ENCODE peak calls at places on chromosomes 2 and 18, in nine cellular contexts. B, R, A, J, C, G, K, S and Y are unnamed samples.

GRCh38 chr2:199307461-199307860 is 150.3 kb downstream of the SATB2 start:
- DNase-seq in B (no peak), R (peak), A (no peak), J (no peak), C (peak), G (no peak), K (no peak), S (no peak), Y (no peak)

GRCh38 chr2:44902767-44903166 is 38.7 kb upstream of the SIX3 start:
- DNase-seq in B (no peak), R (no peak), A (no peak), J (no peak), C (no peak), G (no peak), K (peak), S (no peak), Y (no peak)

GRCh38 chr2:216298719-216299118 is 73.6 kb downstream of the MARCHF4 start:
- DNase-seq in B (no peak), R (peak), A (no peak), J (no peak), C (peak), G (no peak), K (no peak), S (no peak), Y (no peak)

GRCh38 chr2:137672961-137673552 is 291.2 kb upstream of the HNMT start:
- DNase-seq in B (no peak), R (no peak), A (no peak), J (no peak), C (no peak), G (no peak), K (no peak), S (no peak), Y (no peak)

GRCh38 chr18:39057423-39058057 is 1491.9 kb upstream of the CELF4 start:
- DNase-seq in B (no peak), R (peak), A (no peak), J (peak), C (peak), G (no peak), K (no peak), S (no peak), Y (no peak)

GRCh38 chr2:182733572-182733971 is 17.5 kb downstream of the DNAJC10 start:
- DNase-seq in B (no peak), R (no peak), A (no peak), J (no peak), C (no peak), G (no peak), K (no peak), S (no peak), Y (no peak)

GRCh38 chr2:65530547-65531320 is 98.3 kb upstream of the SPRED2 start:
- DNase-seq in B (no peak), R (peak), A (no peak), J (no peak), C (peak), G (no peak), K (no peak), S (no peak), Y (no peak)

GRCh38 chr18:49072524-49072934 is 121.8 kb upstream of the SMAD7 start:
- DNase-seq in B (no peak), R (no peak), A (no peak), J (no peak), C (no peak), G (no peak), K (no peak), S (no peak), Y (no peak)

GRCh38 chr18:42578781-42579180 is 536.7 kb downstream of the RIT2 start:
- DNase-seq in B (no peak), R (no peak), A (no peak), J (no peak), C (peak), G (no peak), K (no peak), S (no peak), Y (no peak)

GRCh38 chr2:152336103-152336853 is 1.3 kb downstream of the FMNL2 start:
- DNase-seq in B (peak), R (peak), A (peak), J (peak), C (peak), G (peak), K (peak), S (peak), Y (no peak)

GRCh38 chr18:33583901-33584300 is 5.9 kb downstream of the ASXL3 start:
- DNase-seq in B (no peak), R (no peak), A (no peak), J (no peak), C (no peak), G (no peak), K (no peak), S (no peak), Y (no peak)

GRCh38 chr2:228983700-228984099 is 287.4 kb downstream of the PID1 start:
- DNase-seq in B (no peak), R (no peak), A (no peak), J (no peak), C (no peak), G (no peak), K (no peak), S (no peak), Y (no peak)

GRCh38 chr2:227864161-227864756 is 7.2 kb upstream of the DAW1 start:
- DNase-seq in B (no peak), R (peak), A (no peak), J (no peak), C (peak), G (no peak), K (no peak), S (no peak), Y (no peak)

GRCh38 chr2:227297052-227297451 is 28.0 kb upstream of the MFF start:
- DNase-seq in B (no peak), R (no peak), A (no peak), J (no peak), C (peak), G (no peak), K (no peak), S (no peak), Y (no peak)

GRCh38 chr2:145408980-145409379 is 889.1 kb upstream of the ZEB2 start:
- DNase-seq in B (no peak), R (no peak), A (no peak), J (no peak), C (peak), G (no peak), K (no peak), S (no peak), Y (no peak)

GRCh38 chr2:150307258-150307657 is 180.2 kb downstream of the RND3 start:
- DNase-seq in B (no peak), R (no peak), A (no peak), J (no peak), C (no peak), G (no peak), K (no peak), S (no peak), Y (no peak)

DNA sequence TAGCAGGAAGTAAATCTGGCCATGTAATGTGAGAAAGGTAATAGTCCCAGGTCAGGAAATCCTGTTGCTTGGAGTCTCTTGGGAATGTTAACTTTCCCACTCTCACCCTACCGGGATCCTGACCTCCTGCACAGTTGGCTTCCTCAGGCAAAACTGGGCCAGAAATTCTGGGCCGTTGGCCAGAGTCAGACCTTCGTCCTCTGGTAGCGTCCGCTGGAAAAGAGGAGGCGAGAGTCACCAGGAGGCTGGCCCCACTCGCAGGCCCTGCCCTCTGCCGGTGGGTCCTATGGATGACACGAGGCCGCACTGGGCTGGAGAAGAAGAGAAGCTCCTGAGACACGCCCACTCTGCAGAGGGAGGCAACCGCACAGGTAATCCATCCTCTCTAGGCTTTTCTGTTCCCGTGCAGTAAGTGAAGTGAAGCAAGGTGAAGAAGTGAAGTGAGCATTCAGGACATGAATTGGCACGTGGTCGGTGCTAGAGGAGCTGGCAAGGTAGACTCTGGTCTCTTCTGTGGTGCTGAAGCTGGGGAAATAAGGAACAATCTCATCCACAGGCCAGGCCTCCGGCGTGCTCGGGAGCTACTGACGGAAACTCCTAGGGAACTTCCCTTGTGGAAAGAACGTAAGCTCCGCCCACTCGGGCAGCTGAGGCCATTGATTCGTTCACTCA is 182.7 kb upstream of the GLI2 start:
- DNase-seq in B (peak), R (peak), A (peak), J (peak), C (peak), G (peak), K (peak), S (peak), Y (peak)
- TF ChIP-seq CTCF in B (peak), R (peak), A (peak), J (peak), C (peak), G (peak), K (peak), S (peak), Y (no peak)

DNA sequence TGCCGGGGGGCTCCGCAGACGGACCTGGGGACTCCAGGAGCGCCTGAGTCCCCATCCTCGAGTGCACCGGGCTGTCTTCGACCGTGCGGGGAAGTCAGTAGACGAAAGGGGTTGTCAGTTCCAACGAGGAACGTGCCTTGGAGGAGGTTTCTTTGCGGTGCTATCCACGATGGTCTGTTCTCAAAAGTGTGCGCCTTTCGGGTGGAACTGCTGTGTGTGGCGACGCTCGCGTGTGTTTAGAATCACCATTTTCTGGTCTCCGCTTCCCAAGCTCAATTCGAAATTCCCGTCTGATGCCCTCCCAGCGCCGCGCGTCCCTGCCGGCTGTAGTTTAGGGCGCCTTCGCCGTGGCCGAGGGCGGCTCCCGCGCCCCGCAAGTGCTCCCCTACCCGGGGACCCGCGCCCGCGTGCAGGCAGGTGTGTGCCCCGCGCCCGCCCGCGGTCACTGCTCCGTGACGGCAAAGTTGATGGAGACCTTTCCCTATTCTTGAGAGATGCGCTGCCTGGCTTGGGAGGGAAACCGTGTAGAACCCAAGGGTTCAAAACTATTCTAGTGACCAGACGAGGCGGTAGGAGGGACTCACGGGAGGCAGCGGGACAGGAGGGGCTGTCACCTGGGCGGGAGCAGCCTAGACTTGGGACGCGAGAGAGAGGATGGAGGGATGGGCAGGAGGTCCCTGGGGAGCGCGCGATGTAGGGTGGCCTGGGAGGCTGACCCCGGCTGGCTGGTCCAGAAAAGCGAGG is 959 bp downstream of the DOK6 start:
- DNase-seq in B (no peak), R (peak), A (no peak), J (no peak), C (peak), G (no peak), K (no peak), S (no peak), Y (no peak)
- TF ChIP-seq CTCF in B (no peak), R (no peak), A (no peak), J (no peak), C (no peak), G (no peak), K (no peak), S (no peak), Y (no peak)

GRCh38 chr18:10454800-10455550 is 540 bp downstream of the APCDD1 start:
- DNase-seq in B (peak), R (peak), A (no peak), J (peak), C (no peak), G (peak), K (peak), S (no peak), Y (no peak)
- TF ChIP-seq CTCF in B (no peak), R (no peak), A (no peak), J (no peak), C (no peak), G (no peak), K (no peak), S (no peak), Y (no peak)

GRCh38 chr2:130727286-130727924 is 1.5 kb upstream of the GPR148 start:
- DNase-seq in B (peak), R (peak), A (peak), J (peak), C (peak), G (peak), K (peak), S (peak), Y (peak)
- TF ChIP-seq CTCF in B (no peak), R (no peak), A (no peak), J (no peak), C (no peak), G (no peak), K (peak), S (no peak), Y (no peak)

DNA sequence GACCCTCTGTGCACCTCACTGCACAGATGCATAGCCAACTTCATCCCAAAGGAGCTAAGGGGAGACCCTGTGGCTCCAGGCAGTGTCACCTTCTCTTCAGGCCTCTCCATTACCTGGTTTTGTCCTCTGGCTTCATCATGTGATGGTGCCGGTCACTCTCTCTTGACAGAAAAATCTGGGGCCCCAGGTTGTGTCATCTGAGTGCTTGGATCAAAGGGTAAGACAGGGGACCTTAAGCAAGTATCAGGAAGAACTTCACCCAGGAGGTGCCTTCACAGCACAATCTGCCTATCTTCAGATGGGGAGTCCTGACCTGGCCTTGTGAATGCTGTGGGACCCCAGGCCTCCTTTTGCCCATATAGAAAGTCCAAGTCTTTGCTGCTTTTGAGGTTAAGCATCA is 104.4 kb downstream of the POLR1A start:
- DNase-seq in B (no peak), R (no peak), A (no peak), J (no peak), C (no peak), G (no peak), K (no peak), S (no peak), Y (no peak)
- TF ChIP-seq CTCF in B (no peak), R (no peak), A (no peak), J (no peak), C (no peak), G (no peak), K (no peak), S (no peak), Y (no peak)

GRCh38 chr18:55999641-56000040 is 411.6 kb upstream of the TCF4 start:
- DNase-seq in B (no peak), R (peak), A (no peak), J (no peak), C (peak), G (no peak), K (no peak), S (no peak), Y (no peak)

GRCh38 chr18:56000041-56000440 is 412.0 kb upstream of the TCF4 start:
- DNase-seq in B (no peak), R (peak), A (no peak), J (no peak), C (peak), G (no peak), K (no peak), S (no peak), Y (no peak)

GRCh38 chr18:55996726-55997125 is 408.7 kb upstream of the TCF4 start:
- DNase-seq in B (no peak), R (no peak), A (no peak), J (no peak), C (no peak), G (no peak), K (peak), S (no peak), Y (no peak)

GRCh38 chr18:55998071-55998522 is 410.1 kb upstream of the TCF4 start:
- DNase-seq in B (peak), R (peak), A (no peak), J (no peak), C (peak), G (no peak), K (peak), S (no peak), Y (no peak)

DNA sequence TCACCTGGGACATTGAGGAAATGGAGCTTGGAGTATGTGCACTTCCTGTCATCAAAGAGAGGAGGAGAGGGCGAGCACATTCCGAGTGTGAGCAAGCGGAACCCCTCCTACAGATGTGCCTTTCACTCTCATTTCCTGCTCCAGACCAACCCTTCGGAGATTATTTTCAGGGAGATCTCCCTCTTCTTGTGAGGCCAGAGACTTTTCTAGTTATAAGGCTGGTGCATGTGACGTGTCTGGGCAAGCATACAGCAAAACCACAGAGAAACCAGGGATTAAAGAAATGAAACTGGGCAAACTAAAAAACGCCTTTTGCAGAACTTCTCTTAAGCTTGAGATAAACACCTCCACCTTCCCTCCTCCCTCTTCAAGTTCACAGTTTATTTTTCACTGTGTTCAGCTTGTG is 409.2 kb upstream of the TCF4 start:
- DNase-seq in B (no peak), R (no peak), A (no peak), J (no peak), C (peak), G (no peak), K (peak), S (no peak), Y (no peak)
- TF ChIP-seq CTCF in B (no peak), R (peak), A (no peak), J (no peak), C (peak), G (no peak), K (peak), S (no peak), Y (no peak)

DNA sequence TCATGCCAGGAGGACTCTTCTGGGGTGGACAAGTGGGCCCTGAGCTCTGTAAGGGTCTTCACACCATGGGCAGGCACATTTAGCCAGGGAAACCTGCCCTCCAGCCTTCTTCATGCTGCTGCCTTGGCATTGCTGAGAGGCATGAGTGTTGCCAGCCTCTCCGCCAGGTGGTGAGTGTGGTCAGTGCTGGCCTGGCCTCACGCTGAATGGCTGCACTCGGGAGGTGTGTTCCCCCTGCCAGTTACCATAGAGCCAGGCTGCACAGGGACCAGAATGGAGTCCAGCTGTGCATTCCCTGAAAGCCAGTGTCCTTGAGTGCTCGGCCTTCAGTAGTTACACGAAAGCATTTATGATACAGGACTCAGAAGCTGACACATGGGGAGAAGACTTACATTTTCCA is 139.7 kb downstream of the ATP9B start:
- DNase-seq in B (no peak), R (no peak), A (no peak), J (no peak), C (no peak), G (no peak), K (no peak), S (no peak), Y (no peak)
- TF ChIP-seq CTCF in B (no peak), R (no peak), A (no peak), J (no peak), C (no peak), G (no peak), K (no peak), S (no peak), Y (no peak)

GRCh38 chr2:238433300-238433915 is 6.7 kb downstream of the ASB1 start:
- DNase-seq in B (no peak), R (no peak), A (no peak), J (no peak), C (no peak), G (no peak), K (no peak), S (no peak), Y (no peak)
- TF ChIP-seq CTCF in B (no peak), R (no peak), A (no peak), J (no peak), C (no peak), G (no peak), K (no peak), S (no peak), Y (no peak)